ENCODE peak calls at places on chromosomes 6 and 20, in eight cellular contexts. O is uterus; X is CD8-positive, alpha-beta T cell; K is psoas muscle; B is SK-N-SH; E is MM.1S; I is left ventricle myocardium inferior; J is left lung. P is an unnamed sample.

GRCh38 chr6:148811472-148811871 is 64.6 kb downstream of the UST start:
- DNase-seq in O (no peak), X (no peak), K (no peak), B (no peak), E (no peak), I (peak; percentile 27), J (no peak), P (no peak)

GRCh38 chr6:135686784-135687301 is 164.7 kb upstream of the PDE7B start:
- DNase-seq in O (no peak), X (no peak), K (no peak), B (no peak), E (no peak), I (no peak), J (no peak), P (no peak)

GRCh38 chr6:151338816-151339215 is 52.5 kb downstream of the ZBTB2 start:
- DNase-seq in O (no peak), X (no peak), K (no peak), B (no peak), E (no peak), I (no peak), J (no peak), P (no peak)

GRCh38 chr6:87731818-87732661 is 30.0 kb upstream of the AKIRIN2 start:
- DNase-seq in O (peak; percentile 82), X (peak; percentile 30), K (peak; percentile 96), B (no peak), E (no peak), I (peak; percentile 91), J (peak; percentile 89), P (no peak)

GRCh38 chr6:156687875-156688549 is 89.2 kb upstream of the ARID1B start:
- DNase-seq in O (no peak), X (no peak), K (no peak), B (peak; percentile 58), E (no peak), I (no peak), J (no peak), P (no peak)

GRCh38 chr20:62933966-62934365 is 4.0 kb upstream of the GID8 start:
- DNase-seq in O (no peak), X (no peak), K (no peak), B (no peak), E (no peak), I (no peak), J (no peak), P (no peak)

GRCh38 chr6:155261146-155261900 is 2.5 kb upstream of the CLDN20 start:
- DNase-seq in O (no peak), X (no peak), K (no peak), B (no peak), E (peak; percentile 22), I (no peak), J (no peak), P (no peak)

GRCh38 chr6:86147859-86148258 is 505.2 kb upstream of the SYNCRIP start:
- DNase-seq in O (no peak), X (no peak), K (no peak), B (no peak), E (no peak), I (no peak), J (no peak), P (no peak)

GRCh38 chr6:133957780-133958242 is 4.8 kb downstream of the TBPL1 start:
- DNase-seq in O (no peak), X (no peak), K (no peak), B (no peak), E (no peak), I (no peak), J (no peak), P (no peak)

GRCh38 chr6:160254467-160255312 is 3.9 kb downstream of the SLC22A2 start:
- DNase-seq in O (no peak), X (no peak), K (no peak), B (no peak), E (no peak), I (no peak), J (no peak), P (no peak)

GRCh38 chr20:1301031-1301529 is 27.9 kb downstream of the SDCBP2 start:
- DNase-seq in O (no peak), X (peak; percentile 67), K (peak; percentile 26), B (no peak), E (no peak), I (no peak), J (no peak), P (no peak)

GRCh38 chr20:46151936-46152335 is 33.8 kb downstream of the CD40 start:
- DNase-seq in O (no peak), X (no peak), K (no peak), B (peak; percentile 67), E (peak; percentile 10), I (no peak), J (no peak), P (no peak)

GRCh38 chr6:10837692-10837996 is 695 bp downstream of the MAK start:
- DNase-seq in O (no peak), X (peak; percentile 10), K (no peak), B (no peak), E (no peak), I (no peak), J (no peak), P (no peak)

GRCh38 chr6:156080371-156080770 is 624.7 kb upstream of the NOX3 start:
- DNase-seq in O (no peak), X (no peak), K (no peak), B (no peak), E (no peak), I (no peak), J (no peak), P (no peak)

GRCh38 chr20:15763344-15763743 is 809.9 kb downstream of the KIF16B start:
- DNase-seq in O (no peak), X (no peak), K (no peak), B (no peak), E (no peak), I (no peak), J (no peak), P (no peak)

GRCh38 chr6:128519931-128520435 is 416 bp downstream of the PTPRK start:
- DNase-seq in O (peak; percentile 62), X (peak; percentile 42), K (no peak), B (peak; percentile 35), E (peak; percentile 42), I (peak; percentile 37), J (peak; percentile 77), P (peak; percentile 6)

GRCh38 chr20:25282034-25282781 is 34.3 kb downstream of the PYGB start:
- DNase-seq in O (peak; percentile 7), X (no peak), K (peak; percentile 46), B (no peak), E (peak; percentile 60), I (peak; percentile 13), J (peak; percentile 66), P (no peak)

GRCh38 chr6:26187981-26188635 is 100.9 kb downstream of the HFE start:
- DNase-seq in O (no peak), X (peak; percentile 44), K (peak; percentile 60), B (no peak), E (peak; percentile 77), I (no peak), J (no peak), P (no peak)

GRCh38 chr20:44817143-44817910 is 7.0 kb upstream of the RIMS4 start:
- DNase-seq in O (no peak), X (no peak), K (no peak), B (no peak), E (no peak), I (no peak), J (no peak), P (no peak)

GRCh38 chr6:139325003-139325600 is 33.3 kb upstream of the TXLNB start:
- DNase-seq in O (no peak), X (no peak), K (no peak), B (no peak), E (peak; percentile 68), I (no peak), J (no peak), P (no peak)

GRCh38 chr6:139329224-139329623 is 37.4 kb upstream of the TXLNB start:
- DNase-seq in O (no peak), X (no peak), K (no peak), B (no peak), E (no peak), I (no peak), J (no peak), P (no peak)

GRCh38 chr6:139325686-139326085 is 33.9 kb upstream of the TXLNB start:
- DNase-seq in O (no peak), X (no peak), K (no peak), B (no peak), E (peak; percentile 50), I (no peak), J (no peak), P (no peak)

GRCh38 chr6:139330271-139330670 is 38.5 kb upstream of the TXLNB start:
- DNase-seq in O (no peak), X (no peak), K (no peak), B (no peak), E (no peak), I (no peak), J (no peak), P (no peak)

DNA sequence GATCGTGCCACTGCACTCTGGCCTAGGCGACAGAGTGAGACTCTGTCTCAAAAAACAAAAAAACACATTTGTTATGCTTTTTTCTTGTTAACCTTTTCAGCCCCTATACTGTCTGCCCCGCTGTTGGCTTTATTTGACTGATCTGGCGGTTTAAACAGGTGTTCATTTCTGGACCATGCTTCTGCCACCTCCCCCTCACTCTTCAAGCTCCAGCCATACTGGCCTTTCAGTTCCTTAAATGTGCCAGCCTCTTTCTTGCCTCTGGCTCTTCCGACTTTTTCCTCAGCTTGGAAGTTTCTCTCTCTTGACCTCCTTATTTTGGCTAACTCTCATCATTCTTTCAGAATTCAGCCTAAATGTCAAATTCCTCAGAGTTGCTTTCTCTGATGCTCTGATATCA is 35.2 kb upstream of the TXLNB start:
- DNase-seq in O (no peak), X (no peak), K (no peak), B (no peak), E (peak; percentile 7), I (no peak), J (no peak), P (no peak)
- H3K4me1 ChIP-seq in O (no peaks in the 10 kb centered on the region), X (peaks cover 18% of the 10 kb centered on the region), K (peaks cover 4% of the 10 kb centered on the region), B (no peaks in the 10 kb centered on the region), E (peaks cover 29% of the 10 kb centered on the region), I (peaks cover 11% of the 10 kb centered on the region), J (peaks cover 10% of the 10 kb centered on the region), P (peaks cover 12% of the 10 kb centered on the region)

GRCh38 chr6:79072640-79073181 is 5.3 kb downstream of the PHIP start:
- DNase-seq in O (no peak), X (no peak), K (no peak), B (no peak), E (no peak), I (no peak), J (no peak), P (no peak)
- H3K4me1 ChIP-seq in O (peaks cover 5% of the 10 kb centered on the region), X (peaks cover 25% of the 10 kb centered on the region), K (peaks cover 65% of the 10 kb centered on the region), B (peaks cover 15% of the 10 kb centered on the region), E (peaks cover 62% of the 10 kb centered on the region), I (peaks cover 78% of the 10 kb centered on the region), J (peaks cover 8% of the 10 kb centered on the region), P (peaks cover 19% of the 10 kb centered on the region)

DNA sequence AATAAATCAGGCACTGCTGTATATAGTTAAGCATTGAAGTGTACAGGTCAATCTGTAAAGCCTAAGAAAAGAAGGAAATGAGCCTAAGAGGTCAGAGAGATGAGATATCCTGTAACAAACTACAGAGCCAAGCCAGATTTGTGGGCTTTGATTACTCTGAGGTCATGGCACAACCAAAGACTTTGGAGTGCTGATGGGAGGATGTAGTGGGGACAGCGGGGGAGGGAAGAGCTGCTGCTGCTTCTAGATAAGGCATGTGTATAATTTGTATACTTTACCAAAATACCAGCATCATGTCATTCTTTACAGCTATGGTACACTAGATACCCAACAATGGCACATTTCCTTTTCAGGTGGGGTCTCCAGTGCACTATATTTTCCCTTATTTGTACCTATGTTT is 102.5 kb downstream of the OGFRL1 start:
- DNase-seq in O (no peak), X (no peak), K (no peak), B (no peak), E (no peak), I (no peak), J (no peak), P (no peak)
- H3K4me1 ChIP-seq in O (no peaks in the 10 kb centered on the region), X (no peaks in the 10 kb centered on the region), K (peaks cover 77% of the 10 kb centered on the region), B (peaks cover 2% of the 10 kb centered on the region), E (peaks cover 23% of the 10 kb centered on the region), I (peaks cover 99% of the 10 kb centered on the region), J (peaks cover 35% of the 10 kb centered on the region), P (no peaks in the 10 kb centered on the region)

GRCh38 chr6:140970485-140970884 is 1162.2 kb upstream of the GJE1 start:
- DNase-seq in O (no peak), X (no peak), K (no peak), B (no peak), E (no peak), I (no peak), J (no peak), P (no peak)
- H3K4me1 ChIP-seq in O (no peaks in the 10 kb centered on the region), X (no peaks in the 10 kb centered on the region), K (no peaks in the 10 kb centered on the region), B (no peaks in the 10 kb centered on the region), E (no peaks in the 10 kb centered on the region), I (no peaks in the 10 kb centered on the region), J (no peaks in the 10 kb centered on the region), P (no peaks in the 10 kb centered on the region)

P was measured in effector memory CD4-positive, alpha-beta T cell.